ENCODE peak calls at places on chromosome 1, in seven cellular contexts. X is activated T-cell treated with anti-CD3 and anti-CD28 coated beads, Interleukin-2, amount 50 U/mL, for 24 hours; Q is NCI-H1092; F is stimulated activated CD4-positive, alpha-beta T cell treated with anti-CD3 and anti-CD28 coated beads, Interleukin-1b, Interleukin-23, amount 100 ng/mL, for 24 hours; H is Caki2; K is NCI-H345; B is activated naive CD4-positive, alpha-beta T cell treated with anti-CD3 and anti-CD28 coated beads, Interleukin-2, amount 10 ng/mL, durations not matched to agents 7 days and 5 days. P is an unnamed sample.

GRCh38 chr1:183956559-183957188 is 80.9 kb downstream of the COLGALT2 start:
- DNase-seq in X (peak; percentile 44), Q (no peak), F (no peak), H (peak; percentile 19), K (no peak), B (peak; percentile 69), P (peak; percentile 65)

GRCh38 chr1:201274616-201275265 is 8.6 kb upstream of the PKP1 start:
- DNase-seq in X (no peak), Q (no peak), F (no peak), H (no peak), K (no peak), B (no peak), P (no peak)

GRCh38 chr1:220527279-220528048 is 472 bp upstream of the MARK1 start:
- DNase-seq in X (no peak), Q (peak; percentile 40), F (no peak), H (no peak), K (peak; percentile 71), B (no peak), P (no peak)

GRCh38 chr1:27137544-27138075 is 17.3 kb downstream of the SLC9A1 start:
- DNase-seq in X (no peak), Q (no peak), F (no peak), H (peak; percentile 84), K (peak; percentile 9), B (peak; percentile 25), P (no peak)

GRCh38 chr1:5758000-5758858 is 234.0 kb downstream of the NPHP4 start:
- DNase-seq in X (no peak), Q (no peak), F (no peak), H (no peak), K (peak; percentile 69), B (no peak), P (no peak)

GRCh38 chr1:220881918-220882891 is 3.0 kb downstream of the HLX start:
- DNase-seq in X (no peak), Q (no peak), F (no peak), H (no peak), K (no peak), B (no peak), P (no peak)

GRCh38 chr1:13535227-13535626 is 21.4 kb upstream of the LRRC38 start:
- DNase-seq in X (no peak), Q (no peak), F (no peak), H (no peak), K (no peak), B (no peak), P (no peak)

GRCh38 chr1:44811714-44812151 is 3.4 kb downstream of the BTBD19 start:
- DNase-seq in X (no peak), Q (no peak), F (no peak), H (no peak), K (no peak), B (no peak), P (no peak)

GRCh38 chr1:63352736-63353135 is 14.7 kb upstream of the ALG6 start:
- DNase-seq in X (no peak), Q (no peak), F (no peak), H (no peak), K (no peak), B (no peak), P (no peak)

GRCh38 chr1:159827102-159827490 is 423 bp downstream of the SLAMF8 start:
- DNase-seq in X (no peak), Q (no peak), F (no peak), H (no peak), K (no peak), B (no peak), P (no peak)

GRCh38 chr1:12249181-12249580 is 19.4 kb downstream of the VPS13D start:
- DNase-seq in X (no peak), Q (no peak), F (no peak), H (no peak), K (no peak), B (no peak), P (no peak)

GRCh38 chr1:91604632-91605031 is 104.0 kb downstream of the CDC7 start:
- DNase-seq in X (no peak), Q (no peak), F (no peak), H (no peak), K (no peak), B (no peak), P (no peak)

GRCh38 chr1:115958866-115959265 is 17.4 kb upstream of the SLC22A15 start:
- DNase-seq in X (no peak), Q (no peak), F (no peak), H (no peak), K (no peak), B (no peak), P (no peak)

GRCh38 chr1:62286778-62287224 is 32.4 kb downstream of the KANK4 start:
- DNase-seq in X (no peak), Q (no peak), F (no peak), H (no peak), K (peak; percentile 15), B (no peak), P (no peak)

GRCh38 chr1:151399890-151400235 is 490 bp downstream of the PSMB4 start:
- DNase-seq in X (no peak), Q (no peak), F (no peak), H (no peak), K (peak; percentile 60), B (peak; percentile 43), P (no peak)

GRCh38 chr1:58883037-58883887 is 99.4 kb upstream of the JUN start:
- DNase-seq in X (no peak), Q (no peak), F (no peak), H (peak; percentile 74), K (peak; percentile 48), B (no peak), P (no peak)

GRCh38 chr1:54791880-54792522 is 9.1 kb downstream of the TTC22 start:
- DNase-seq in X (peak; percentile 66), Q (no peak), F (no peak), H (peak; percentile 25), K (no peak), B (peak; percentile 71), P (peak; percentile 57)

GRCh38 chr1:2582401-2582800 is 4.2 kb upstream of the PRXL2B start:
- DNase-seq in X (no peak), Q (no peak), F (no peak), H (no peak), K (no peak), B (no peak), P (no peak)

GRCh38 chr1:74895411-74895810 is 162.5 kb downstream of the TYW3 start:
- DNase-seq in X (no peak), Q (no peak), F (no peak), H (no peak), K (no peak), B (no peak), P (no peak)

GRCh38 chr1:151984313-151984956 is 9.2 kb downstream of the S100A10 start:
- DNase-seq in X (no peak), Q (no peak), F (no peak), H (no peak), K (no peak), B (peak; percentile 47), P (no peak)

GRCh38 chr1:216390956-216391355 is 32.3 kb downstream of the USH2A start:
- DNase-seq in X (no peak), Q (no peak), F (no peak), H (no peak), K (no peak), B (no peak), P (no peak)

GRCh38 chr1:180586671-180587155 is 27.9 kb downstream of the OVAAL start:
- DNase-seq in X (no peak), Q (peak; percentile 97), F (no peak), H (peak; percentile 60), K (peak; percentile 94), B (no peak), P (peak; percentile 12)

GRCh38 chr1:216700779-216701178 is 22.4 kb downstream of the ESRRG start:
- DNase-seq in X (no peak), Q (no peak), F (no peak), H (peak; percentile 6), K (no peak), B (no peak), P (no peak)

GRCh38 chr1:156291226-156292061 is 4.0 kb downstream of the GLMP start:
- DNase-seq in X (peak; percentile 44), Q (no peak), F (no peak), H (peak; percentile 78), K (no peak), B (no peak), P (no peak)

GRCh38 chr1:179876289-179876715 is 1.3 kb downstream of the TOR1AIP2 start:
- DNase-seq in X (no peak), Q (no peak), F (no peak), H (peak; percentile 35), K (no peak), B (no peak), P (no peak)

GRCh38 chr1:50208296-50208695 is 99.6 kb downstream of the ELAVL4 start:
- DNase-seq in X (no peak), Q (no peak), F (no peak), H (no peak), K (no peak), B (no peak), P (no peak)

GRCh38 chr1:40808909-40809308 is 25.3 kb downstream of the KCNQ4 start:
- DNase-seq in X (no peak), Q (no peak), F (no peak), H (no peak), K (no peak), B (no peak), P (no peak)

GRCh38 chr1:160421881-160422280 is 21.5 kb downstream of the VANGL2 start:
- DNase-seq in X (no peak), Q (no peak), F (no peak), H (no peak), K (no peak), B (no peak), P (no peak)

GRCh38 chr1:192011525-192011924 is 146.7 kb upstream of the RGS18 start:
- DNase-seq in X (no peak), Q (no peak), F (no peak), H (no peak), K (no peak), B (no peak), P (no peak)

GRCh38 chr1:202844935-202845334 is 34.2 kb downstream of the PCAT6 start:
- DNase-seq in X (no peak), Q (no peak), F (no peak), H (no peak), K (no peak), B (no peak), P (no peak)

GRCh38 chr1:61241411-61241838 is 159.1 kb downstream of the NFIA start:
- DNase-seq in X (no peak), Q (peak; percentile 70), F (no peak), H (peak; percentile 16), K (no peak), B (no peak), P (no peak)

GRCh38 chr1:106613861-106614260 is 442.6 kb upstream of the PRMT6 start:
- DNase-seq in X (no peak), Q (no peak), F (no peak), H (no peak), K (no peak), B (no peak), P (no peak)

GRCh38 chr1:159068877-159069276 is 7.7 kb downstream of the AIM2 start:
- DNase-seq in X (no peak), Q (no peak), F (no peak), H (no peak), K (no peak), B (no peak), P (no peak)

GRCh38 chr1:206487970-206488369 is 17.7 kb downstream of the IKBKE start:
- DNase-seq in X (no peak), Q (no peak), F (no peak), H (no peak), K (no peak), B (no peak), P (no peak)

GRCh38 chr1:107362468-107362867 is 221.6 kb downstream of the NTNG1 start:
- DNase-seq in X (no peak), Q (no peak), F (no peak), H (no peak), K (no peak), B (no peak), P (no peak)

GRCh38 chr1:9689971-9690381 is 38.4 kb downstream of the PIK3CD start:
- DNase-seq in X (peak; percentile 47), Q (peak; percentile 5), F (no peak), H (peak; percentile 35), K (no peak), B (peak; percentile 49), P (no peak)